ENCODE peak calls at places on chromosome 22, in five cellular contexts. Z is stimulated activated CD8-positive, alpha-beta memory T cell treated with anti-CD3 and anti-CD28 coated beads, Interleukin-7, amount 100 ng/mL, for 1 hour; V is NCI-H146; W is NCI-H1930; D is ELR. X is an unnamed sample.

GRCh38 chr22:30196867-30197336 is 49.7 kb downstream of the LIF start:
- DNase-seq in Z (no peak), V (no peak), W (no peak), D (no peak), X (no peak)

GRCh38 chr22:31036671-31037550 is 44.2 kb upstream of the SMTN start:
- DNase-seq in Z (no peak), V (no peak), W (no peak), D (peak), X (no peak)

GRCh38 chr22:38284042-38284402 is 11.2 kb upstream of the TMEM184B start:
- DNase-seq in Z (no peak), V (no peak), W (no peak), D (peak), X (no peak)

GRCh38 chr22:20646906-20647305 is 127.0 kb upstream of the SERPIND1 start:
- DNase-seq in Z (no peak), V (no peak), W (no peak), D (no peak), X (no peak)

GRCh38 chr22:39682994-39683393 is 112.4 kb downstream of the CACNA1I start:
- DNase-seq in Z (no peak), V (no peak), W (no peak), D (no peak), X (no peak)

GRCh38 chr22:39103431-39103830 is 6.4 kb downstream of the APOBEC3H start:
- DNase-seq in Z (no peak), V (no peak), W (no peak), D (no peak), X (no peak)

GRCh38 chr22:36585841-36586240 is 56.9 kb upstream of the EIF3D start:
- DNase-seq in Z (no peak), V (peak), W (no peak), D (peak), X (no peak)

GRCh38 chr22:41036924-41037323 is 55.5 kb upstream of the EP300 start:
- DNase-seq in Z (no peak), V (no peak), W (no peak), D (no peak), X (no peak)

GRCh38 chr22:30396871-30397655 is at the start of gene SEC14L2:
- DNase-seq in Z (peak), V (peak), W (no peak), D (peak), X (no peak)

GRCh38 chr22:43090130-43090789 is 1.1 kb upstream of the TTLL1 start:
- DNase-seq in Z (no peak), V (peak), W (peak), D (peak), X (no peak)

GRCh38 chr22:31340360-31340759 is 5.8 kb downstream of the PATZ1 start:
- DNase-seq in Z (no peak), V (no peak), W (no peak), D (no peak), X (no peak)

GRCh38 chr22:44399906-44400762 is 87.4 kb upstream of the SHISAL1 start:
- DNase-seq in Z (no peak), V (no peak), W (no peak), D (no peak), X (no peak)

GRCh38 chr22:25930710-25931353 is 188.8 kb downstream of the MYO18B start:
- DNase-seq in Z (no peak), V (peak), W (peak), D (no peak), X (peak)

GRCh38 chr22:37777122-37777687 is 30.5 kb upstream of the GCAT start:
- DNase-seq in Z (no peak), V (peak), W (no peak), D (peak), X (no peak)

GRCh38 chr22:31085493-31085824 is 4.3 kb downstream of the SMTN start:
- DNase-seq in Z (no peak), V (no peak), W (no peak), D (no peak), X (no peak)

GRCh38 chr22:50479686-50480085 is 1.7 kb upstream of the ADM2 start:
- DNase-seq in Z (no peak), V (no peak), W (no peak), D (no peak), X (no peak)

GRCh38 chr22:32175751-32176644 is 16.9 kb upstream of the C22orf42 start:
- DNase-seq in Z (no peak), V (peak), W (no peak), D (no peak), X (no peak)

GRCh38 chr22:19568337-19569311 is 44.4 kb upstream of the CLDN5 start:
- DNase-seq in Z (no peak), V (no peak), W (no peak), D (peak), X (no peak)

GRCh38 chr22:27278986-27279385 is 522.6 kb downstream of the MN1 start:
- DNase-seq in Z (no peak), V (no peak), W (no peak), D (no peak), X (no peak)

GRCh38 chr22:22239311-22239939 is 5.2 kb upstream of the VPREB1 start:
- DNase-seq in Z (no peak), V (no peak), W (no peak), D (no peak), X (no peak)

GRCh38 chr22:24271406-24271760 is 752 bp downstream of the SPECC1L start:
- DNase-seq in Z (no peak), V (no peak), W (no peak), D (no peak), X (no peak)

X was measured in NCI-H187.